ENCODE peak calls at places on chromosomes 13 and 19, in ten cellular contexts. J is T-helper 2 cell; C is stimulated activated CD8-positive, alpha-beta memory T cell treated with anti-CD3 and anti-CD28 coated beads, Interleukin-12 subunit alpha, Interleukin-12 subunit beta, amount 100 ng/mL, for 4 hours; N is effector memory CD4-positive, alpha-beta T cell; Y is nucleus accumbens; E is endothelial cell; K is activated CD4-positive, alpha-beta T cell treated with anti-CD3 and anti-CD28 coated beads, Interleukin-2, amount 10 ng/mL, durations not matched to agents 7 days and 5 days; U is EL; I is COR-L47; W is stimulated activated CD4-positive, alpha-beta T cell treated with anti-CD3 and anti-CD28 coated beads, Interleukin-4, amount 100 ng/mL, for 48 hours. S is an unnamed sample.

GRCh38 chr19:6710273-6711077 is 10.0 kb downstream of the C3 start:
- DNase-seq in J (no peak), C (no peak), N (no peak), Y (no peak), E (no peak), K (no peak), U (no peak), I (no peak), W (no peak), S (no peak)

GRCh38 chr19:30090476-30090875 is 148.4 kb downstream of the URI1 start:
- DNase-seq in J (no peak), C (no peak), N (no peak), Y (no peak), E (no peak), K (no peak), U (no peak), I (no peak), W (no peak), S (no peak)

GRCh38 chr13:23356368-23356767 is 77.1 kb downstream of the SACS start:
- DNase-seq in J (no peak), C (no peak), N (no peak), Y (no peak), E (no peak), K (no peak), U (no peak), I (no peak), W (no peak), S (no peak)

GRCh38 chr13:26961890-26962615 is 201.5 kb upstream of the GPR12 start:
- DNase-seq in J (no peak), C (no peak), N (no peak), Y (no peak), E (no peak), K (no peak), U (no peak), I (no peak), W (no peak), S (no peak)

GRCh38 chr13:42001580-42001979 is 40.7 kb upstream of the VWA8 start:
- DNase-seq in J (no peak), C (no peak), N (no peak), Y (no peak), E (peak), K (no peak), U (peak), I (no peak), W (no peak), S (no peak)

GRCh38 chr13:79631260-79631659 is 150.3 kb downstream of the NDFIP2 start:
- DNase-seq in J (no peak), C (no peak), N (no peak), Y (no peak), E (no peak), K (no peak), U (peak), I (peak), W (no peak), S (no peak)

GRCh38 chr19:11624064-11624463 is 26.8 kb downstream of the ZNF627 start:
- DNase-seq in J (no peak), C (no peak), N (no peak), Y (no peak), E (no peak), K (no peak), U (peak), I (no peak), W (no peak), S (no peak)

GRCh38 chr13:101267656-101268055 is 148.7 kb downstream of the NALCN start:
- DNase-seq in J (no peak), C (no peak), N (no peak), Y (no peak), E (no peak), K (no peak), U (peak), I (no peak), W (no peak), S (no peak)

GRCh38 chr19:45099465-45100201 is 6.7 kb downstream of the PPP1R37 start:
- DNase-seq in J (no peak), C (no peak), N (no peak), Y (no peak), E (no peak), K (no peak), U (no peak), I (peak), W (no peak), S (no peak)

GRCh38 chr19:342128-342455 is 2.5 kb downstream of the MIER2 start:
- DNase-seq in J (no peak), C (no peak), N (no peak), Y (no peak), E (no peak), K (no peak), U (no peak), I (no peak), W (no peak), S (no peak)

GRCh38 chr19:1658446-1659433 is 6.3 kb upstream of the TCF3 start:
- DNase-seq in J (no peak), C (no peak), N (no peak), Y (no peak), E (no peak), K (no peak), U (no peak), I (no peak), W (no peak), S (peak)

GRCh38 chr19:510606-511100 is 3.4 kb downstream of the TPGS1 start:
- DNase-seq in J (peak), C (peak), N (peak), Y (peak), E (peak), K (peak), U (peak), I (peak), W (peak), S (peak)

GRCh38 chr19:50705422-50706019 is 14.1 kb downstream of the SHANK1 start:
- DNase-seq in J (no peak), C (no peak), N (no peak), Y (no peak), E (no peak), K (peak), U (peak), I (no peak), W (no peak), S (peak)

GRCh38 chr13:107373551-107373950 is 805.6 kb upstream of the ARGLU1 start:
- DNase-seq in J (no peak), C (no peak), N (no peak), Y (no peak), E (no peak), K (no peak), U (no peak), I (peak), W (no peak), S (no peak)

GRCh38 chr19:47158879-47159509 is 28.4 kb downstream of the SAE1 start:
- DNase-seq in J (no peak), C (no peak), N (peak), Y (no peak), E (no peak), K (peak), U (peak), I (no peak), W (no peak), S (no peak)

GRCh38 chr13:67383358-67383757 is 153.2 kb upstream of the PCDH9 start:
- DNase-seq in J (no peak), C (no peak), N (no peak), Y (no peak), E (no peak), K (no peak), U (no peak), I (peak), W (no peak), S (no peak)

GRCh38 chr13:36231236-36231635 is 16.9 kb upstream of the SOHLH2 start:
- DNase-seq in J (no peak), C (no peak), N (no peak), Y (no peak), E (no peak), K (no peak), U (no peak), I (no peak), W (no peak), S (no peak)

GRCh38 chr13:73765651-73766384 is 368.4 kb downstream of the KLF12 start:
- DNase-seq in J (peak), C (peak), N (peak), Y (peak), E (peak), K (peak), U (no peak), I (peak), W (peak), S (peak)

GRCh38 chr13:52162279-52163101 is 3.1 kb upstream of the NEK3 start:
- DNase-seq in J (no peak), C (no peak), N (no peak), Y (no peak), E (no peak), K (no peak), U (peak), I (no peak), W (no peak), S (no peak)

GRCh38 chr19:9917322-9917721 is 19.0 kb downstream of the OLFM2 start:
- DNase-seq in J (no peak), C (no peak), N (no peak), Y (no peak), E (peak), K (no peak), U (peak), I (no peak), W (no peak), S (peak)

GRCh38 chr13:33032037-33032625 is 15.9 kb downstream of the KL start:
- DNase-seq in J (no peak), C (no peak), N (no peak), Y (no peak), E (no peak), K (no peak), U (peak), I (no peak), W (no peak), S (no peak)

GRCh38 chr19:33242129-33242528 is 16.5 kb upstream of the SLC7A10 start:
- DNase-seq in J (no peak), C (no peak), N (no peak), Y (no peak), E (no peak), K (no peak), U (no peak), I (no peak), W (no peak), S (no peak)

GRCh38 chr19:41205995-41206394 is 13.0 kb downstream of the CYP2S1 start:
- DNase-seq in J (no peak), C (no peak), N (no peak), Y (no peak), E (no peak), K (no peak), U (peak), I (no peak), W (no peak), S (no peak)

GRCh38 chr13:62418872-62419271 is 1003.2 kb upstream of the PCDH20 start:
- DNase-seq in J (no peak), C (no peak), N (no peak), Y (no peak), E (no peak), K (no peak), U (no peak), I (no peak), W (no peak), S (no peak)

GRCh38 chr19:31589109-31589508 is 239.9 kb upstream of the TSHZ3 start:
- DNase-seq in J (no peak), C (no peak), N (no peak), Y (no peak), E (no peak), K (no peak), U (no peak), I (no peak), W (no peak), S (no peak)

GRCh38 chr19:48568345-48568886 is 16.4 kb downstream of the SULT2B1 start:
- DNase-seq in J (no peak), C (no peak), N (no peak), Y (no peak), E (no peak), K (no peak), U (peak), I (no peak), W (no peak), S (no peak)

GRCh38 chr13:95420501-95420900 is 119.2 kb upstream of the ABCC4 start:
- DNase-seq in J (no peak), C (no peak), N (no peak), Y (no peak), E (peak), K (no peak), U (no peak), I (no peak), W (no peak), S (no peak)

GRCh38 chr13:33931397-33931987 is 113.5 kb downstream of the RFC3 start:
- DNase-seq in J (no peak), C (no peak), N (no peak), Y (no peak), E (peak), K (no peak), U (peak), I (peak), W (no peak), S (no peak)

GRCh38 chr13:106381083-106381482 is 154.4 kb downstream of the EFNB2 start:
- DNase-seq in J (no peak), C (no peak), N (no peak), Y (no peak), E (no peak), K (no peak), U (no peak), I (no peak), W (no peak), S (no peak)

GRCh38 chr13:81986308-81986707 is 1645.4 kb upstream of the SPRY2 start:
- DNase-seq in J (no peak), C (no peak), N (no peak), Y (no peak), E (no peak), K (no peak), U (no peak), I (no peak), W (no peak), S (no peak)